ENCODE peak calls at places on chromosomes 13 and 19, in eight cellular contexts. M, P, K, Z, N, T, O and R are unnamed samples.

GRCh38 chr13:97460004-97460756 is 26.2 kb downstream of the RAP2A start:
- DNase-seq in T (no peak), Z (no peak), M (no peak), P (no peak), N (no peak), K (peak), O (no peak), R (no peak)

GRCh38 chr19:41323430-41324125 is 13.6 kb downstream of the CCDC97 start:
- DNase-seq in Z (no peak), T (peak), K (peak), O (peak), N (no peak), P (no peak), M (peak), R (no peak)

GRCh38 chr13:39509616-39510015 is 93.4 kb downstream of the LHFPL6 start:
- DNase-seq in M (no peak), O (no peak), T (no peak), N (no peak), P (no peak), Z (no peak), K (no peak), R (no peak)

GRCh38 chr19:50377051-50377441 is 789 bp downstream of the NR1H2 start:
- DNase-seq in T (no peak), N (no peak), Z (peak), M (no peak), K (no peak), P (no peak), O (no peak), R (no peak)

GRCh38 chr13:32639502-32640105 is 53.4 kb downstream of the PDS5B start:
- DNase-seq in O (peak), P (no peak), M (peak), K (peak), T (no peak), Z (peak), N (peak), R (no peak)

GRCh38 chr13:20465218-20465879 is 60.3 kb downstream of the CRYL1 start:
- DNase-seq in K (no peak), P (no peak), M (no peak), T (no peak), O (no peak), N (no peak), Z (no peak), R (no peak)

GRCh38 chr19:17092696-17093095 is 17.1 kb downstream of the MYO9B start:
- DNase-seq in Z (no peak), O (no peak), N (no peak), K (no peak), P (no peak), M (no peak), T (no peak), R (no peak)

GRCh38 chr19:927044-927706 is 1.3 kb downstream of the ARID3A start:
- DNase-seq in N (no peak), K (no peak), P (no peak), M (no peak), T (peak), Z (no peak), O (no peak), R (no peak)

GRCh38 chr19:13417054-13417453 is 89.2 kb downstream of the CACNA1A start:
- DNase-seq in P (no peak), N (no peak), O (no peak), T (peak), Z (no peak), M (no peak), K (no peak), R (no peak)

GRCh38 chr13:66972659-66973058 is 257.5 kb downstream of the PCDH9 start:
- DNase-seq in T (no peak), O (no peak), K (no peak), Z (no peak), M (no peak), N (no peak), P (no peak), R (no peak)

GRCh38 chr13:98466634-98467236 is 110.2 kb downstream of the STK24 start:
- DNase-seq in K (peak), T (no peak), Z (peak), O (no peak), M (peak), P (no peak), N (peak), R (no peak)

GRCh38 chr19:2798733-2799132 is 13.4 kb downstream of the THOP1 start:
- DNase-seq in O (no peak), Z (no peak), N (no peak), M (no peak), K (no peak), T (peak), P (no peak), R (no peak)

GRCh38 chr13:23598371-23598770 is 28.2 kb downstream of the TNFRSF19 start:
- DNase-seq in K (no peak), N (no peak), M (no peak), O (no peak), Z (no peak), P (no peak), T (no peak), R (no peak)

GRCh38 chr19:3642987-3643386 is 16.4 kb upstream of the CACTIN start:
- DNase-seq in M (no peak), P (no peak), Z (peak), K (no peak), T (no peak), N (no peak), O (no peak), R (no peak)

GRCh38 chr19:11373166-11373884 is 1.1 kb upstream of the SWSAP1 start:
- DNase-seq in M (no peak), O (no peak), K (no peak), N (no peak), T (no peak), Z (no peak), P (no peak), R (no peak)

GRCh38 chr19:4319067-4319718 is 14.8 kb downstream of the FSD1 start:
- DNase-seq in N (no peak), Z (no peak), K (no peak), P (no peak), M (no peak), O (no peak), T (no peak), R (no peak)

GRCh38 chr19:49594157-49595005 is 3.4 kb downstream of the PRR12 start:
- DNase-seq in M (no peak), Z (no peak), K (no peak), O (no peak), T (no peak), N (no peak), P (no peak), R (no peak)

GRCh38 chr19:12095111-12095790 is 30.7 kb downstream of the ZNF844 start:
- DNase-seq in P (no peak), N (no peak), T (no peak), O (no peak), Z (no peak), K (peak), M (no peak), R (no peak)

GRCh38 chr13:91647361-91647970 is 249.0 kb downstream of the GPC5 start:
- DNase-seq in M (no peak), K (peak), P (no peak), T (no peak), N (peak), O (no peak), Z (no peak), R (no peak)

GRCh38 chr19:5921777-5922176 is 7.7 kb downstream of the CAPS start:
- DNase-seq in M (no peak), N (no peak), Z (no peak), O (no peak), K (no peak), P (no peak), T (no peak), R (no peak)